ENCODE peak calls at places on chromosomes 5 and 9, in eight cellular contexts. A is HCT116, Q is H1, P is K562, E is GM12878, F is SK-N-SH, R is endothelial cell of umbilical vein, Y is HepG2. T is an unnamed sample.

GRCh38 chr5:177501874-177502678 is 4.7 kb upstream of the PDLIM7 start:
- DNase-seq in F (no peak), Y (no peak), P (no peak), E (peak), A (no peak), Q (no peak), R (no peak), T (no peak)

GRCh38 chr9:124007468-124008306 is 3.9 kb upstream of the LHX2 start:
- DNase-seq in P (no peak), F (no peak), Y (no peak), R (no peak), A (no peak), Q (no peak), E (no peak), T (no peak)

GRCh38 chr5:93164690-93165089 is 416.3 kb downstream of the NR2F1-AS1 start:
- DNase-seq in Q (no peak), A (peak), P (no peak), R (peak), F (peak), Y (no peak), E (no peak), T (no peak)

GRCh38 chr5:95840969-95841368 is 18.4 kb upstream of the GLRX start:
- DNase-seq in A (no peak), R (no peak), Y (no peak), P (no peak), Q (no peak), E (no peak), F (no peak), T (no peak)

GRCh38 chr5:125316913-125317545 is 570.6 kb upstream of the ZNF608 start:
- DNase-seq in Q (no peak), A (no peak), E (no peak), F (peak), P (no peak), R (no peak), Y (no peak), T (no peak)

GRCh38 chr5:6708814-6709213 is 4.4 kb upstream of the TENT4A start:
- DNase-seq in E (no peak), R (no peak), P (peak), A (no peak), Y (no peak), F (no peak), Q (no peak), T (no peak)

GRCh38 chr5:375921-376871 is 54.7 kb downstream of the AHRR start:
- DNase-seq in Y (no peak), E (no peak), P (no peak), F (peak), A (no peak), Q (peak), R (no peak), T (no peak)

GRCh38 chr9:75855509-75855908 is 35.0 kb upstream of the PCSK5 start:
- DNase-seq in A (peak), R (peak), Q (no peak), F (no peak), Y (peak), P (no peak), E (no peak), T (no peak)

GRCh38 chr5:143338658-143339366 is 64.7 kb downstream of the NR3C1 start:
- DNase-seq in Y (no peak), E (no peak), P (no peak), Q (no peak), F (no peak), R (no peak), A (no peak), T (no peak)

GRCh38 chr5:14449052-14449661 is 132.4 kb upstream of the OTULINL start:
- DNase-seq in A (no peak), Q (no peak), Y (no peak), E (no peak), P (no peak), R (peak), F (peak), T (no peak)

GRCh38 chr9:134659688-134660131 is 18.1 kb downstream of the COL5A1 start:
- DNase-seq in P (no peak), Y (no peak), Q (no peak), A (no peak), E (no peak), F (peak), R (no peak), T (no peak)

GRCh38 chr5:20575515-20575914 is 587.5 kb upstream of the CDH18 start:
- DNase-seq in Y (no peak), Q (no peak), E (no peak), R (no peak), F (no peak), P (no peak), A (no peak), T (no peak)

GRCh38 chr9:119758241-119758640 is 389.0 kb upstream of the BRINP1 start:
- DNase-seq in Y (no peak), Q (no peak), A (no peak), F (no peak), P (no peak), E (no peak), R (no peak), T (no peak)

GRCh38 chr9:93098236-93098946 is 2.4 kb downstream of the CARD19 start:
- DNase-seq in R (peak), Y (peak), Q (no peak), P (peak), A (peak), E (no peak), F (peak), T (no peak)

GRCh38 chr5:60350794-60351193 is 349.2 kb downstream of the DEPDC1B start:
- DNase-seq in Y (no peak), P (no peak), Q (no peak), A (no peak), R (no peak), F (no peak), E (no peak), T (no peak)

GRCh38 chr5:8005416-8005815 is 136.5 kb downstream of the MTRR start:
- DNase-seq in E (no peak), Q (no peak), F (no peak), A (no peak), P (no peak), R (no peak), Y (no peak), T (no peak)

GRCh38 chr5:80170117-80170535 is 85.7 kb downstream of the SERINC5 start:
- DNase-seq in F (no peak), P (no peak), A (no peak), R (no peak), Q (no peak), E (no peak), Y (no peak), T (no peak)

GRCh38 chr9:8857330-8858249 is 1058.0 kb upstream of the DMAC1 start:
- DNase-seq in A (no peak), Q (peak), P (no peak), E (no peak), R (peak), Y (no peak), F (peak), T (no peak)

GRCh38 chr9:128685022-128685332 is 4.0 kb upstream of the SET start:
- DNase-seq in F (no peak), E (no peak), A (no peak), Q (no peak), P (no peak), R (no peak), Y (peak), T (no peak)

GRCh38 chr5:612498-613424 is 621 bp downstream of the CEP72 start:
- DNase-seq in F (no peak), P (peak), E (no peak), A (peak), Q (peak), R (peak), Y (no peak), T (no peak)

GRCh38 chr5:88660326-88660946 is 222.5 kb downstream of the MEF2C start:
- DNase-seq in F (no peak), Q (no peak), P (no peak), Y (no peak), E (no peak), A (peak), R (no peak), T (no peak)

GRCh38 chr5:180873628-180874520 is 12.8 kb upstream of the ZFP62 start:
- DNase-seq in R (no peak), Q (no peak), F (no peak), Y (no peak), P (peak), A (no peak), E (peak), T (no peak)

GRCh38 chr5:140443-140829 is 48.5 kb downstream of the PLEKHG4B start:
- DNase-seq in R (no peak), A (no peak), E (no peak), F (no peak), P (no peak), Q (no peak), Y (no peak), T (no peak)

GRCh38 chr5:82332064-82332855 is 54.1 kb upstream of the RPS23 start:
- DNase-seq in F (no peak), P (no peak), A (no peak), R (no peak), E (no peak), Y (no peak), Q (no peak), T (no peak)

GRCh38 chr5:148979104-148979723 is 83.6 kb downstream of the SH3TC2 start:
- DNase-seq in R (no peak), Q (no peak), F (no peak), P (no peak), A (no peak), Y (no peak), E (no peak), T (no peak)

GRCh38 chr9:78131969-78132687 is 100.5 kb upstream of the GNAQ start:
- DNase-seq in Q (no peak), R (peak), E (no peak), Y (no peak), F (no peak), A (no peak), P (no peak), T (no peak)

GRCh38 chr5:102622244-102622643 is 123.4 kb upstream of the SLCO6A1 start:
- DNase-seq in Q (no peak), F (peak), Y (no peak), P (no peak), E (no peak), R (no peak), A (no peak), T (no peak)

GRCh38 chr5:102617187-102617856 is 118.5 kb upstream of the SLCO6A1 start:
- DNase-seq in Y (no peak), P (no peak), E (no peak), R (no peak), A (no peak), F (no peak), Q (no peak), T (no peak)

GRCh38 chr5:102623295-102623694 is 124.5 kb upstream of the SLCO6A1 start:
- DNase-seq in A (no peak), Y (no peak), R (no peak), Q (no peak), F (no peak), E (no peak), P (no peak), T (no peak)

DNA sequence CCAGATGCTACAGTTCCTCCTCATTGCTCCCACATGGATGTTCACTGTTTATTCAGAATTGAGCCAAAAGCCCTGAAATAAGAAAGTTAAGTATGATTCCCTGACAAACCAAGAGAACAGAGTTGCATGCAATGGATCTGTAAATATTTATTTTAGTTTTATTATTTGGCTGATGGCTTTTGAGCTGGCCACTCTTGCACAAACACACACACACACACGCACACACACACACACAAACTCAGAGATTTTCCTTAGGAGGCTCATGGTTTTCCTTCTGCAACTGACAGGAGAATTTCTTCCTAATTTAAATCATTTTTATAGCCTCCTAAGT is 119.0 kb upstream of the SLCO6A1 start:
- DNase-seq in F (no peak), P (no peak), Y (no peak), Q (no peak), E (no peak), R (no peak), A (no peak), T (no peak)
- TF ChIP-seq POLR2AphosphoS5 in F (no peak), P (no peak), Y (no peak), Q (no peak), E (no peak), R (no peak), A (no peak), T (no peak)

GRCh38 chr9:35748239-35748857 is 680 bp downstream of the GBA2 start:
- DNase-seq in P (no peak), Y (no peak), R (peak), F (no peak), Q (no peak), A (no peak), E (no peak), T (no peak)

GRCh38 chr9:35753466-35753865 is 610 bp downstream of the MSMP start:
- DNase-seq in Q (no peak), P (no peak), Y (no peak), A (no peak), R (no peak), E (no peak), F (no peak), T (no peak)

GRCh38 chr9:35748858-35749514 is at the start of the genes GBA2 and RGP1:
- DNase-seq in Y (peak), F (peak), A (peak), P (peak), E (no peak), R (peak), Q (peak), T (no peak)

GRCh38 chr9:35749515-35750255 is 598 bp downstream of the RGP1 start:
- DNase-seq in Y (no peak), P (no peak), E (no peak), R (peak), A (no peak), F (no peak), Q (no peak), T (no peak)

GRCh38 chr9:35750256-35750531 is 1.1 kb downstream of the RGP1 start:
- DNase-seq in E (no peak), F (no peak), A (no peak), R (no peak), P (no peak), Y (no peak), Q (no peak), T (no peak)
- H3K9ac ChIP-seq in E (peak), F (peak), A (peak), R (peak), P (peak), Y (peak), Q (no peak), T (peak)

DNA sequence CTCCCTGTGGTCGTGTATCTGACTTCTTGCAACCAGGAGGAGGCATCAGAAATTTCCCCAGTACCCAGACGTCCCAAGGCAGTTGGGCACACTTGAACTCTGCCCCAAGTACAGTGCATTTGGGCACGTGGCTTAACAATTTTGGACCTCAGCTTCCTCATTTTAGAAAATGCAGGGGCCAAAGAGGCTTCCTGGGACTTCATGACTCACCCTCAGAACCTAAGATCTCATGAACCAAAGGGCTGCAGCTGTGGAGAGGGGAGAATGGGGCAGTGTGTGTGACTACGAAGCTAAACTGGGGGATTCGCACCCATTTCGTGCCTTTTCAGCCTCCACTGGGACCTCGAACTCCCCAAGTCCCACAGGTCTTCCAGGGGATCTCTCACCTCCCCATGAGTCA is 59.2 kb downstream of the SYK start:
- DNase-seq in F (no peak), P (no peak), Y (no peak), E (no peak), Q (no peak), A (no peak), R (no peak), T (no peak)
- H3K4me3 ChIP-seq in F (no peak), P (no peak), Y (no peak), E (no peak), Q (no peak), A (no peak), R (no peak), T (no peak)

GRCh38 chr9:110648698-110649097 is 19.9 kb upstream of the MUSK start:
- DNase-seq in E (no peak), Y (no peak), F (no peak), A (no peak), P (peak), R (no peak), Q (no peak), T (no peak)

GRCh38 chr9:110650261-110650660 is 18.3 kb upstream of the MUSK start:
- DNase-seq in F (no peak), Y (no peak), P (no peak), Q (no peak), R (no peak), A (no peak), E (no peak), T (no peak)

GRCh38 chr9:110655723-110656641 is 12.6 kb upstream of the MUSK start:
- DNase-seq in R (no peak), E (no peak), P (no peak), A (no peak), Y (no peak), Q (no peak), F (no peak), T (no peak)

GRCh38 chr9:110650991-110651411 is 17.6 kb upstream of the MUSK start:
- DNase-seq in P (no peak), Q (no peak), Y (no peak), F (no peak), R (peak), A (no peak), E (no peak), T (no peak)
- TF ChIP-seq POLR2AphosphoS5 in P (no peak), Q (no peak), Y (no peak), F (no peak), R (no peak), A (no peak), E (no peak), T (no peak)

GRCh38 chr9:115399026-115399425 is 281.1 kb upstream of the TNC start:
- DNase-seq in P (no peak), F (no peak), Y (no peak), R (no peak), E (no peak), Q (no peak), A (no peak), T (no peak)

GRCh38 chr9:115403753-115404152 is 285.8 kb upstream of the TNC start:
- DNase-seq in Q (no peak), Y (no peak), E (no peak), F (no peak), A (no peak), P (no peak), R (no peak), T (no peak)

GRCh38 chr9:115400801-115401200 is 282.8 kb upstream of the TNC start:
- DNase-seq in R (no peak), Q (no peak), Y (no peak), F (no peak), P (no peak), E (no peak), A (no peak), T (no peak)

DNA sequence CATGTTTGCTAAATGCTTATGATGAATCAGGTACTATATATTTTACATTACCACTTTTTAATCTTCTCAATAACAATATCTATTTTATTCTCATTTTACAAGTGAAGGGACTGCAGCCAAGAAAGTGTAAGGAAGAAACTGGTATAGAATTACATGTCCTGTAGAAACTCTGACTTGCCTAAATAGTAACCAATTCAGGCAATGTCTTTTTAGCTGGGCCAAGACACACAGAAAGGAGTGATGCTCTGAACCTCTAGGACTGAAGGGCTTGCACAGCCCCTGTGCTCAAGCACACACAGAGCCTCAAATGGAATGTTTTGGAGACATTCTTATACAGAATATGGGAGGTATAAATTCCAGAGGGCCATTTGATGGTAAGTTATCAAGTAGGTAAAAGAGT is 286.4 kb upstream of the TNC start:
- DNase-seq in F (no peak), A (no peak), E (no peak), R (no peak), P (no peak), Y (no peak), Q (no peak), T (no peak)
- H3K9ac ChIP-seq in F (no peak), A (no peak), E (no peak), R (no peak), P (no peak), Y (no peak), Q (no peak), T (no peak)

DNA sequence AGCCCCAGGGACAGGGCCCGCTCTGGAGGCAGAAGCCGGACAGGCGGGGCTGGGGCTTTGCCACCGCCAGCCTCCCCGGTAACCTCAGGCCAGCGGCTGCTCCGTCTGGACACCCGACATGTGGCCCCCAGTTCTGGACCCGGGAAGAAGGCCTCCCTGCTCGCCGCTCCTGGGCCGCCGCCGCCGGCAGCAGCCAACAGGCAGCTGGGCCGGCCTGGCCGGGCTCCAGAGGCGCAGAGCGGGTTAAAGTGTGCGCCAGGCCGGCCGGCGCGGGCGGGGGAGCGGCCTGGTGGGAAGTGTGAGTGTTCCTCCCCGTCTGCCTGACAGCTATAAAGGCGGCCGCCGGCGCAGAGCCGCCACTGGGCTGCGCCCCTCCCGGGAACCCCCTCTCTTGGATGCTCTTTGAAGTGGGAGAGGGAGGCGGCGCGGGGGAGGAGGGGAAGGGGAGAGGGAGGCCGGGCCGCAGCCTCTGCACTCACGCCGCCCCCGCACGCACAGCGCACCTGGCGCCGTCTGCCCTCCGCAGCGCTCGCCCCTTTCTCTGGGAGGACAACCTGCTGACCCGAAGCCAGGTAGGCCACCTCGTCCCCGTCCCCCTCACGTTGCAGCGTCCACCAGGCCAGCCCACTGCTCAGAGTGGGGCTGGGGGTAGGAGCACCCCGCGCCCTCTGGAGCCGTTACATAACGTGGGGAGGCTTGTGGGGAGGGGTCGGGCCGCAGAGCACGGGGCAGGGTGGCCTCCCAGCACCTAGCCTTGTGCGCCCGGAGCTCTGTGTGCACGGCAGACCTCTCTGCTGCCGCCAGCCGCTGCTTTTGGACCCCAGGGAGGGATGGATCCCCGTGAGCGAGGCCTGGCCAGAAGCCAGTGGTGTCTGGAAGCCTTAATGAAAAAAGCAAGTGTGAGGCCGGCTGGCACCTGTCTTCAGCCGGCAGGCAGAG is at the start of gene ADAMTSL2:
- DNase-seq in A (no peak), E (no peak), R (peak), Q (peak), Y (peak), F (peak), P (no peak), T (no peak)
- H3K4me3 ChIP-seq in A (no peak), E (no peak), R (no peak), Q (peak), Y (peak), F (no peak), P (no peak), T (no peak)

GRCh38 chr9:16180091-16180490 is 627.2 kb downstream of the CCDC171 start:
- DNase-seq in F (no peak), Y (no peak), E (no peak), A (no peak), Q (no peak), P (no peak), R (no peak), T (no peak)
- TF ChIP-seq POLR2AphosphoS5 in F (no peak), Y (no peak), E (no peak), A (no peak), Q (no peak), P (no peak), R (no peak), T (no peak)